ENCODE peak calls at places on chromosomes 5 and 9, in five cellular contexts. Z, W, A, E and N are unnamed samples.
A peak's percentile ranks its signal among the peaks of the same experiment; 100 is the strongest.

GRCh38 chr9:109972026-109973005 is 192.3 kb downstream of the PALM2AKAP2 start:
- DNase-seq in A (no peak), W (no peak), E (no peak), Z (no peak), N (no peak)

GRCh38 chr9:33132249-33132772 is 34.8 kb downstream of the B4GALT1 start:
- DNase-seq in W (no peak), E (no peak), Z (peak; percentile 94), A (no peak), N (no peak)

GRCh38 chr5:135491552-135492318 is 39.6 kb upstream of the TIFAB start:
- DNase-seq in Z (no peak), E (no peak), A (no peak), W (no peak), N (no peak)

GRCh38 chr5:80213467-80213866 is 42.4 kb downstream of the SERINC5 start:
- DNase-seq in Z (no peak), E (no peak), A (no peak), W (no peak), N (no peak)

GRCh38 chr9:120985759-120986353 is 59.3 kb upstream of the TRAF1 start:
- DNase-seq in E (no peak), W (peak; percentile 30), Z (peak; percentile 76), A (no peak), N (no peak)

GRCh38 chr5:148398698-148399121 is 15.0 kb downstream of the FBXO38 start:
- DNase-seq in A (no peak), E (no peak), W (no peak), Z (no peak), N (no peak)

GRCh38 chr9:110526426-110526825 is 53.1 kb downstream of the SVEP1 start:
- DNase-seq in E (no peak), W (no peak), A (no peak), Z (peak; percentile 81), N (no peak)

GRCh38 chr9:72858089-72858912 is 94.6 kb downstream of the ALDH1A1 start:
- DNase-seq in Z (peak; percentile 54), A (no peak), W (peak; percentile 77), E (no peak), N (peak; percentile 80)

GRCh38 chr9:107043886-107044285 is 180.9 kb downstream of the ZNF462 start:
- DNase-seq in A (no peak), Z (no peak), E (no peak), W (no peak), N (no peak)

GRCh38 chr9:117691367-117691766 is 12.8 kb upstream of the TLR4 start:
- DNase-seq in Z (no peak), W (no peak), E (no peak), A (no peak), N (no peak)

GRCh38 chr9:129285979-129286772 is 108.1 kb upstream of the IER5L start:
- DNase-seq in Z (no peak), W (no peak), E (no peak), A (no peak), N (peak; percentile 40)

GRCh38 chr9:91778031-91778430 is 172.0 kb downstream of the ROR2 start:
- DNase-seq in Z (peak; percentile 60), W (no peak), E (no peak), A (no peak), N (no peak)

GRCh38 chr5:149466457-149466972 is 84.7 kb downstream of the CSNK1A1 start:
- DNase-seq in W (peak; percentile 80), Z (peak; percentile 95), A (no peak), E (no peak), N (no peak)

GRCh38 chr5:53429706-53430105 is 50.7 kb upstream of the FST start:
- DNase-seq in W (peak; percentile 17), Z (no peak), A (no peak), E (no peak), N (no peak)

GRCh38 chr5:94700592-94700991 is 82.1 kb downstream of the SLF1 start:
- DNase-seq in Z (no peak), A (no peak), W (no peak), E (no peak), N (no peak)

GRCh38 chr5:76041863-76042262 is 41.3 kb upstream of the SV2C start:
- DNase-seq in E (no peak), W (no peak), A (no peak), Z (no peak), N (no peak)

GRCh38 chr9:130555968-130556367 is 23.4 kb upstream of the FUBP3 start:
- DNase-seq in W (no peak), A (no peak), E (no peak), Z (peak; percentile 53), N (no peak)

GRCh38 chr5:111655169-111655924 is 101.6 kb downstream of the NREP start:
- DNase-seq in A (no peak), Z (peak; percentile 78), E (no peak), W (no peak), N (no peak)

GRCh38 chr5:1726469-1726865 is 73.2 kb downstream of the MRPL36 start:
- DNase-seq in Z (no peak), W (no peak), A (no peak), E (no peak), N (peak; percentile 8)

GRCh38 chr5:1723476-1723875 is 76.2 kb downstream of the MRPL36 start:
- DNase-seq in W (no peak), A (no peak), E (no peak), Z (no peak), N (no peak)

GRCh38 chr5:1723957-1724821 is 75.4 kb downstream of the MRPL36 start:
- DNase-seq in E (no peak), A (no peak), Z (no peak), W (no peak), N (no peak)

GRCh38 chr5:1725641-1726468 is 73.8 kb downstream of the MRPL36 start:
- DNase-seq in A (no peak), E (no peak), Z (no peak), W (no peak), N (no peak)

GRCh38 chr5:1724822-1725602 is 74.6 kb downstream of the MRPL36 start:
- DNase-seq in A (no peak), E (no peak), Z (no peak), W (peak; percentile 77), N (peak; percentile 35)
- H3K4me3 ChIP-seq in A (peak overlapping the region; percentile 9), E (peak overlapping the region; percentile 18), Z (no peak overlapping the region), W (no peak overlapping the region), N (no peak overlapping the region)

GRCh38 chr5:78519198-78519941 is 129.2 kb downstream of the LHFPL2 start:
- DNase-seq in Z (peak; percentile 29), W (no peak), E (no peak), A (no peak), N (no peak)
- H3K27ac ChIP-seq in Z (peak overlapping the region; percentile 93), W (no peak overlapping the region), E (peak overlapping the region; percentile 61), A (peak overlapping the region; percentile 59), N (peak overlapping the region; percentile 57)

DNA sequence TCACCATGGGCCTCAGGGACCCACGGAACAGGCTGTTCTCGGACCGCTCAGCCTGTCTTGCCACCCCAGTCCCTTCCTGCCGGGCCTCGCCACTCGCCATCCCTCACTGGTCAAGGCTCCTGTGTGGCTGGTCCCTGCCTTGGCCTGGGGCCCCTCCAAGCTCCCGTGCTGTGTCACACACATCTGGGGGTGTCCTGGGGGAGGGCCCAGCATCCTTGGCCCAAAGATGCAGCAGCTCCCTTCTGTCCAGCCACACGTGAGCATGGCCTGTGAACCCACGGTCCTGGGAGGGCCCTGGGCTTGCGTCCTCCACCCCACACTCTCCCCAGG is 425 bp upstream of the EGFL7 start:
- DNase-seq in E (no peak), Z (no peak), A (no peak), W (no peak), N (peak; percentile 55)
- H3K4me3 ChIP-seq in E (peak overlapping the region; percentile 54), Z (no peak overlapping the region), A (peak overlapping the region; percentile 81), W (peak overlapping the region; percentile 81), N (peak overlapping the region; percentile 21)

GRCh38 chr5:158423623-158424200 is 564.8 kb upstream of the CLINT1 start:
- DNase-seq in Z (no peak), E (no peak), W (no peak), A (no peak), N (no peak)

GRCh38 chr5:158421329-158421728 is 562.4 kb upstream of the CLINT1 start:
- DNase-seq in Z (no peak), W (no peak), E (no peak), A (no peak), N (no peak)

DNA sequence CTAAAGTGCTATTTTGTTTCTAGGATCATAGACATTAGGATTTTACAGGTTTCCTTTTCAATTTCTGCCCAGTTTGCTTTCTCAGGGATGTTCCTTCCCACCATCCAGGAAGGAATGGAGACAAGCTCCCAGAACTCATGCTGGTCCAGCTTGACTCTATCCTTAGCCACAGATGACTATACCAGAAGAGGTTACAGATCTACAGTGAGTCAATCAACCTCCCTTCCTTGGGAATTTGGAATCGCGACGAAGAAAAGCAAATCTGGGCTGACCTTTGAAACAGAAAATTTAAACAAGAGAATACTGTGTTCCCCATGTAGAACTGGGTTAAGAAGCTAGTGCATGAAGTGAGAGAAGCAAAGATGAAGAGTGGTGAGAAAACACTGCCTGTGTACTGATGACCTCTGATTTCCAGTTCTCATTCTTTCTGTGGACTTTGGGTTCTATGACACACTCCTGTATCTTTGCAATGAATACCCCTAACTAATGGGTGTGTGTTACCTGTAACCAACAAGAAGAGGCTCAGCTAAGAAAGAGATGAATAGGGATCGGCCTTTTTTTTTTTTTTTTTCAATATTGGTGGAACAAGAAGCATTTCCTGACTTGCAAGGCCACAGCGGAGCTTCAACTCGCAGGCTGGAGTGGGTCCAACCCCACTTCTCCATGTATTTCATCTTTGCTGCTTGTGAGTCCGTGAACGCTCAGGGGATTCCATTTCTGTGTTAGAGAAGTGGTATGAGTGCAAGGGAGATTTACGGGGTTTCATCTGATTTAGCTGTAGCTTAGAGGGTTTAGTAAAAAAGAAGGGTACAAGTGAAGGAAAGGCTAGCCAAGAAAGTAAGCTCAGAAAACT is 563.9 kb upstream of the CLINT1 start:
- DNase-seq in E (no peak), A (peak; percentile 52), Z (no peak), W (no peak), N (no peak)
- H3K27ac ChIP-seq in E (peak overlapping the region; percentile 58), A (peak overlapping the region; percentile 89), Z (no peak overlapping the region), W (no peak overlapping the region), N (no peak overlapping the region)

DNA sequence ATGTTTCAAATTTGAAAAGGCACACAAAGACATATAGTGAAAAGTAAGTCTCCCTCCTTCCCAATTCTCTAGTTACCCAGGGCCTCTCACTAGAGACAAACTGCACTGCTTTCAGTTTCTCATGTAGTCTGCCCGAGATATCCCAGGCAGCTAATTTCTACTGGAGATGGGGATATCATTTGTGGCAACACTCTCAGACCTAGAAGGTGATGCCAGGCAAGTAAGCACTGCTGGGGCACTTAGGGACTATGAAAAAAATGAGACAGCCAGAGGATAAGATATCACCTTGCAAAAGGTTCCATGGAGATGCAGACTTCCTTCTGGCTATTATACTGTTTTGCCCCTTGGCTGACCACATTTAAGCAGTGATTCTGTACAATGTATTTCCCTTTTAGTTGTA is 12.6 kb downstream of the SIL1 start:
- DNase-seq in A (no peak), Z (no peak), E (no peak), W (no peak), N (no peak)
- H3K4me3 ChIP-seq in A (no peak overlapping the region), Z (no peak overlapping the region), E (no peak overlapping the region), W (no peak overlapping the region), N (no peak overlapping the region)